ENCODE peak calls at places on chromosomes 4 and X, in six cellular contexts. H, X, G, D, W and C are unnamed samples.

GRCh38 chr4:3720461-3720860 is 45.7 kb upstream of the ADRA2C start:
- DNase-seq in H (no peak), X (no peak), G (no peak), D (no peak), W (no peak), C (no peak)

GRCh38 chrX:45622538-45622937 is 421.9 kb upstream of the DIPK2B start:
- DNase-seq in H (no peak), X (no peak), G (no peak), D (no peak), W (no peak), C (no peak)

GRCh38 chr4:89539374-89539773 is 231.8 kb upstream of the GPRIN3 start:
- DNase-seq in H (no peak), X (no peak), G (no peak), D (no peak), W (no peak), C (no peak)

GRCh38 chrX:7242613-7243012 is 94.7 kb upstream of the PUDP start:
- DNase-seq in H (no peak), X (no peak), G (peak), D (no peak), W (no peak), C (no peak)

GRCh38 chrX:100721328-100721727 is 10.6 kb downstream of the SYTL4 start:
- DNase-seq in H (no peak), X (no peak), G (no peak), D (no peak), W (no peak), C (no peak)

GRCh38 chr4:54495091-54495490 is 162.7 kb upstream of the KIT start:
- DNase-seq in H (no peak), X (no peak), G (no peak), D (no peak), W (no peak), C (no peak)

GRCh38 chr4:73705056-73705432 is 35.3 kb upstream of the CXCL8 start:
- DNase-seq in H (no peak), X (no peak), G (no peak), D (no peak), W (no peak), C (no peak)

GRCh38 chrX:71923516-71923915 is 12.9 kb downstream of the NHSL2 start:
- DNase-seq in H (peak), X (no peak), G (no peak), D (no peak), W (no peak), C (no peak)

GRCh38 chr4:27702710-27703431 is 842.2 kb downstream of the STIM2 start:
- DNase-seq in H (no peak), X (no peak), G (no peak), D (no peak), W (peak), C (no peak)

GRCh38 chr4:4499438-4500123 is 42.3 kb downstream of the STX18 start:
- DNase-seq in H (no peak), X (no peak), G (no peak), D (no peak), W (no peak), C (no peak)

GRCh38 chr4:154441982-154442381 is 49.6 kb downstream of the DCHS2 start:
- DNase-seq in H (no peak), X (no peak), G (no peak), D (no peak), W (peak), C (no peak)

GRCh38 chr4:154119317-154119716 is 330.4 kb upstream of the SFRP2 start:
- DNase-seq in H (no peak), X (no peak), G (no peak), D (no peak), W (no peak), C (no peak)

GRCh38 chr4:169383724-169384123 is 113.0 kb upstream of the SH3RF1 start:
- DNase-seq in H (no peak), X (no peak), G (no peak), D (no peak), W (no peak), C (no peak)

GRCh38 chrX:50768801-50769200 is 45.2 kb downstream of the SHROOM4 start:
- DNase-seq in H (no peak), X (no peak), G (no peak), D (no peak), W (no peak), C (no peak)

GRCh38 chr4:75708218-75708691 is 16.1 kb upstream of the USO1 start:
- DNase-seq in H (no peak), X (no peak), G (no peak), D (peak), W (no peak), C (no peak)

GRCh38 chrX:3518870-3519269 is 172.4 kb upstream of the MXRA5 start:
- DNase-seq in H (peak), X (no peak), G (no peak), D (peak), W (peak), C (peak)

GRCh38 chr4:187016101-187016500 is 292.4 kb upstream of the FAT1 start:
- DNase-seq in H (no peak), X (no peak), G (no peak), D (no peak), W (no peak), C (no peak)

GRCh38 chr4:153267915-153268694 is 63.9 kb downstream of the TRIM2 start:
- DNase-seq in H (no peak), X (no peak), G (no peak), D (peak), W (no peak), C (no peak)

GRCh38 chr4:93199492-93199891 is 629.1 kb upstream of the ATOH1 start:
- DNase-seq in H (no peak), X (no peak), G (no peak), D (no peak), W (peak), C (no peak)

GRCh38 chrX:455199-455598 is 68.5 kb upstream of the PPP2R3B start:
- DNase-seq in H (peak), X (no peak), G (no peak), D (no peak), W (no peak), C (no peak)

DNA sequence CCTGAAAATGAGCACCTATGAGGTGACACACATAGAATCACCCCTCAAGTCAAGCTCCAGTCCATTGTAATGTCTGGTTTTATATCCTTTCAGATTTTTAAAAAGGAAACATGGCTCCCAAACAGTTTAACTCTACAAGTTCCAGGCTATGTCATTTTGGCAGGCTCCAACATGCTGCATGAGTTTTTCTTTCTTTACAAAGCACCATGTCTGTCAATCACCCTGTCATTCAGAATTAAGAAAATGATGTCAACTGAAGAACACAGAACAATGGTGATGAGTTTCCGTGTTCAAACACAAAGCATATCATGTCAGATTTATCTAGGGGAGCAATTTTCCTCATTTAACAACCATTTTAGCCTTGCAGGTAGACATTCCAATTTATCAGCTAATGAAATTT is 106.5 kb downstream of the AMMECR1 start:
- DNase-seq in H (no peak), X (no peak), G (no peak), D (no peak), W (no peak), C (no peak)
- TF ChIP-seq EP300 in H (no peak), X (no peak), G (no peak), D (no peak), W (no peak), C (no peak)

GRCh38 chrX:9555354-9555753 is 90.5 kb downstream of the TBL1X start:
- DNase-seq in H (no peak), X (no peak), G (no peak), D (no peak), W (peak), C (no peak)
- H3K4me3 ChIP-seq in H (no peak), X (no peak), G (no peak), D (no peak), W (no peak), C (no peak)

DNA sequence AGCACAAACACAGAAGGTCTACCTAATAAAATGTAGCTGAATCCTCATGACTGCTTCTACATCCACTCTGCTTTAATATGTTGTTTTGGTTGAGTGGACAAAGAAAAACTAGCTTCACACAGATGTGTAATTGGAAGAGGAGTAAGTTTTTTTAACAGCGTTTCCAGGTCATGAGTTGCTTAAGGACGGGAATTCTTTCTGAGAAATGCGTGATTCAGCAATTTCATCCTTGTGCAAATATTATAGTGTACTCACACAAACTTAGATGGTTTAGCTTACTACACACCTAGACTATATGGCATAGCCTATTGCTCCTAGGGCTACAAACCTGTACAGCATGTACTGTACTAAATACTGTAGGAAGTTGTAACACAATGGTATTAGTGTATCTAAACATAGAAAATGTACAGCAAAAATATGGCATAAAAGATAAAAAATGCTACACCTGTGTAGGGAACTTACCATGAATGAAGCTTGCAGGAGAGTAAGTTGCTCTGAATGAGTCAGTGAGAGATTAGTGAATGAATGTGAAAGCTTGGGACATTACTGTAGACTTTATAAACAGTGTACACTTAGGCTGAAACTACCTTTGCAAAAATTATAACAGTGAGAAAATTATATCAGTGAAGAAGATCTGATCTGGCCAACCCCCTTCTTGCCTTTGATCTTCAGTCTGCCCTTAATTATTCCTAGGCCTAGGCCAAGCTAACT is 70.8 kb upstream of the IL15 start:
- DNase-seq in H (no peak), X (no peak), G (no peak), D (no peak), W (no peak), C (no peak)
- TF ChIP-seq POLR2AphosphoS5 in H (no peak), X (no peak), G (no peak), D (no peak), W (no peak), C (no peak)

GRCh38 chr4:52996261-52997131 is 134.4 kb downstream of the RASL11B start:
- DNase-seq in H (peak), X (no peak), G (no peak), D (no peak), W (no peak), C (no peak)
- TF ChIP-seq EP300 in H (peak), X (no peak), G (no peak), D (no peak), W (no peak), C (peak)

DNA sequence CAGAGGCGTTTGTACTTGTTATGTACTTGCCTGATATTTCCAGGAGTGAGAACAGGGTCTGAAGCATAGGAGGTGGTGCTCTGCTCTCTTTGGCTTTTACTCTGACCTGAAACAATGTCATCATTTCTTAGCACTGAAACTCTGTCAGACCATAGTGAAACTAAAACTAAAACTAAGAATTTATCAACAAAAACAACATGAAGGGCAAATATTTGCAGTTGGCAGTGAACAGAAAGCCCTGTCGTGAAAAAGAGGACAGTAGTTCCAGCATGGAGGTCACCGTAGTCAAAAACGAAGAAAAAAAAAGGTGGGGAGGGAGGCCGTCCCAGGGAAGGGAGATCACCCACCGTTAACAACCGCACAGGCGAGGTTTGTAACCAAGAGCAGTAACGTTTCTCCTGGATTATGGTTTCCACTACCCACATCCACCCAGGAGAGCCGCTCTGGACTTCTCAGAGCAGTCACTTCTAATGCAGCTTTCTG is 97.5 kb downstream of the ANK2 start:
- DNase-seq in H (no peak), X (no peak), G (peak), D (no peak), W (no peak), C (no peak)
- H3K4me3 ChIP-seq in H (no peak), X (peak), G (no peak), D (peak), W (no peak), C (peak)

DNA sequence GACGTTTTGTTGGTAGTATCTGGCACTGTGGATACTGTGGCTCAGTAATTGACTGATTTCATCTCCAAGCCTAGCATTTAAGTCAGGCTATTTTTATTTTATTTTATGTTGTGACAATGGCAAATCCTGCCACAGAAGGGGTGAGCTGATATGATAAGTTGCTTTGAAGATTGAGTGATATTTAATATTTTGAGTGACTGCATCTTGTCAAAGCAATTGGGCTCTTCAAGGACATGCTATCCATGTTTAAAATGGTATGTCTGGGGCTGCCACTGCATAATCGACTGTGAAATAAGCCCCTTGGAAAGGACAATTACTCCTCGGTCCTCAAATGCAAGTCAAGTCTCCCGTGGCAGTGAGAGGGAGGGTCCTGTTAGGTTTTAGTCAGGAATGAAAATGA is 178.1 kb downstream of the GBA3 start:
- DNase-seq in H (no peak), X (no peak), G (no peak), D (no peak), W (no peak), C (no peak)
- TF ChIP-seq POLR2AphosphoS5 in H (no peak), X (no peak), G (no peak), D (no peak), W (no peak), C (no peak)

DNA sequence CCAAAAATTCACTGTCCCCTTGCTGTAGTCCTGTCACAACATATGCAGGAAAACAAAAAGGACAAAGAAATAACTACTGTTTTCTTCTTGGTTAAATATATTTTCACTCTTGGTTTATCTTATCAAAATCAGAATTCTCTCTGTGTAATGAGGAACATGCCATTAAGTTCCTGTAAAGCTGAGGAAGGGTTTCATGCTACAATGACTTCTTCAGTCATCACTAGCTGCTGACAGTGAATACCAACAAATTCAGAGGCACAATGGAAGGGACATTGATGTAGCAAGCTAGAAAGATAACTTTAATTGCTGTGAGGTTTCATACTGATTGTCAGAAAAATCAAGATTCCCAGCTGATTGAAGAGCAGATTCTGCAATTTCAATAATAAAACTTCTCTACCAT is 782.9 kb upstream of the HTR2C start:
- DNase-seq in H (no peak), X (no peak), G (no peak), D (no peak), W (no peak), C (no peak)
- TF ChIP-seq EP300 in H (no peak), X (no peak), G (no peak), D (no peak), W (no peak), C (no peak)

GRCh38 chr4:84492290-84492689 is 6.8 kb downstream of the NKX6-1 start:
- DNase-seq in H (no peak), X (no peak), G (no peak), D (no peak), W (no peak), C (no peak)

GRCh38 chr4:84494518-84494917 is 4.6 kb downstream of the NKX6-1 start:
- DNase-seq in H (no peak), X (no peak), G (no peak), D (no peak), W (no peak), C (no peak)

GRCh38 chr4:84492737-84493091 is 6.4 kb downstream of the NKX6-1 start:
- DNase-seq in H (no peak), X (no peak), G (no peak), D (no peak), W (no peak), C (no peak)

GRCh38 chr4:84491420-84491819 is 7.7 kb downstream of the NKX6-1 start:
- DNase-seq in H (no peak), X (no peak), G (no peak), D (no peak), W (no peak), C (no peak)

GRCh38 chr4:84493092-84493850 is 5.8 kb downstream of the NKX6-1 start:
- DNase-seq in H (no peak), X (no peak), G (no peak), D (peak), W (no peak), C (no peak)
- H3K4me3 ChIP-seq in H (no peak), X (peak), G (no peak), D (no peak), W (no peak), C (no peak)

DNA sequence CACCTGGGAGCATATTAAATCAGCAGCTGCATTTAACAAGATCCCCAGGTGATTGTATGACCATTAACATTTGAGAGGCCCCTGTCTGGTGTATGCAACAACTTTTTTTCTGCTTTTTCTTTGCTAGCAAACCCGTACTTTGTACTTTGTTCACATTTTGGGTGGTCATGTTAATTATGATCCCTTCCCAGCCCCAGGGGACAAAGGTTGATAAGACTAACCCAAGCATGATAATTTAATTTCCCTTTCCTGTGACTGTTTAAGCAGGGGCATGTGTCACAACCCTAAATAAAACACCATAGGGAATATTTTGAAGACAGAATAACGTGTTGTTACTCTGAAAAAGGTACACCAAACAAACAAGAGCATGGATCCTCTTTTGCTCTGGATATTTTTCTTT is 332.0 kb downstream of the PCDH18 start:
- DNase-seq in H (no peak), X (no peak), G (no peak), D (no peak), W (no peak), C (no peak)
- TF ChIP-seq POLR2AphosphoS5 in H (no peak), X (no peak), G (no peak), D (no peak), W (no peak), C (no peak)

GRCh38 chrX:136191171-136191570 is 43.8 kb downstream of the FHL1 start:
- DNase-seq in H (no peak), X (no peak), G (no peak), D (no peak), W (no peak), C (no peak)

GRCh38 chrX:136189222-136189621 is 41.9 kb downstream of the FHL1 start:
- DNase-seq in H (no peak), X (no peak), G (no peak), D (no peak), W (no peak), C (no peak)

GRCh38 chrX:136192839-136193414 is 45.6 kb downstream of the FHL1 start:
- DNase-seq in H (no peak), X (no peak), G (no peak), D (no peak), W (no peak), C (no peak)

GRCh38 chrX:136192135-136192534 is 44.8 kb downstream of the FHL1 start:
- DNase-seq in H (no peak), X (no peak), G (no peak), D (no peak), W (no peak), C (no peak)

DNA sequence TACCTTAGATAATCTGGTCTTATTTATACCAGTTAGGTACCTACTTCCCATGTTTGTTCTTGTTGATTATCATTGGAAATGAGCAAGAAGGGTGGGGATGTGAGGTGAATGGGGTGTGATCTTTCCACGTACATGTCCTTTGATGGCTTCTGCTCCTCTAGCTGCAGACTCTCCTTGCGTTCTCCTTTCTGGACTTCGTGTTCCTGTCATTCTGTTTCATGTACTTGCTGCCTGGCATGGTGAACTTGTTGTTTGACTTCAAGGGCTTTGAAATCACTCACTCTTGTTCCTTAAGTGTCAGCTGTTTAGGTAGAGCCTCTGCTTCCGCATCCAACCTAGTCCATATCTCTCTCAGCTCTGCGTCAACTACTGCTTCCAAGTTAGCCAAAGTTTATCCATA is 42.7 kb downstream of the FHL1 start:
- DNase-seq in H (no peak), X (no peak), G (no peak), D (no peak), W (no peak), C (no peak)
- TF ChIP-seq EP300 in H (peak), X (peak), G (no peak), D (peak), W (no peak), C (peak)